ENCODE peak calls at places on chromosomes 11 and 22, in five cellular contexts. One of them, this sample, is unnamed.

GRCh38 chr11:30210357-30210756 is 20.5 kb upstream of the FSHB start:
- DNase-seq in adipocyte: no peak
- DNase-seq in choroid plexus epithelial cell: no peak
- DNase-seq in T-helper 17 cell: no peak
- DNase-seq in sciatic nerve: no peak
- DNase-seq in this sample: no peak

GRCh38 chr22:20034143-20034542 is 13.2 kb downstream of the TANGO2 start:
- DNase-seq in adipocyte: no peak
- DNase-seq in choroid plexus epithelial cell: no peak
- DNase-seq in T-helper 17 cell: no peak
- DNase-seq in sciatic nerve: no peak
- DNase-seq in this sample: no peak

GRCh38 chr22:49544286-49544685 is 283.4 kb downstream of the BRD1 start:
- DNase-seq in adipocyte: no peak
- DNase-seq in choroid plexus epithelial cell: no peak
- DNase-seq in T-helper 17 cell: no peak
- DNase-seq in sciatic nerve: no peak
- DNase-seq in this sample: no peak

GRCh38 chr11:117823941-117824420 is 563 bp downstream of the FXYD2 start:
- DNase-seq in adipocyte: no peak
- DNase-seq in choroid plexus epithelial cell: peak; percentile 28
- DNase-seq in T-helper 17 cell: no peak
- DNase-seq in sciatic nerve: peak; percentile 74
- DNase-seq in this sample: no peak

GRCh38 chr22:45072322-45072903 is 62.6 kb upstream of the PHF21B start:
- DNase-seq in adipocyte: peak; percentile 33
- DNase-seq in choroid plexus epithelial cell: peak; percentile 31
- DNase-seq in T-helper 17 cell: no peak
- DNase-seq in sciatic nerve: no peak
- DNase-seq in this sample: no peak

GRCh38 chr22:18070556-18071306 is 7.1 kb upstream of the PEX26 start:
- DNase-seq in adipocyte: no peak
- DNase-seq in choroid plexus epithelial cell: no peak
- DNase-seq in T-helper 17 cell: no peak
- DNase-seq in sciatic nerve: no peak
- DNase-seq in this sample: no peak

GRCh38 chr22:37601540-37602442 is 6.8 kb upstream of the GGA1 start:
- DNase-seq in adipocyte: peak; percentile 29
- DNase-seq in choroid plexus epithelial cell: peak; percentile 66
- DNase-seq in T-helper 17 cell: no peak
- DNase-seq in sciatic nerve: no peak
- DNase-seq in this sample: no peak

GRCh38 chr22:29716814-29717213 is 3.0 kb upstream of the CABP7 start:
- DNase-seq in adipocyte: peak; percentile 85
- DNase-seq in choroid plexus epithelial cell: peak; percentile 87
- DNase-seq in T-helper 17 cell: no peak
- DNase-seq in sciatic nerve: peak; percentile 80
- DNase-seq in this sample: no peak

GRCh38 chr11:112320668-112321067 is 60.0 kb upstream of the PLET1 start:
- DNase-seq in adipocyte: peak; percentile 80
- DNase-seq in choroid plexus epithelial cell: peak; percentile 97
- DNase-seq in T-helper 17 cell: no peak
- DNase-seq in sciatic nerve: peak; percentile 77
- DNase-seq in this sample: no peak